ENCODE peak calls at places on chromosome 22, in four cellular contexts. Z is Caco-2, Q is Calu3, B is HT-29. G is an unnamed sample.

GRCh38 chr22:49702068-49702397 is 125.6 kb downstream of the BRD1 start:
- DNase-seq in Q (no peak), Z (no peak), B (no peak), G (no peak)

GRCh38 chr22:31650391-31650790 is 11.6 kb downstream of the PISD start:
- DNase-seq in Z (peak; percentile 56), Q (no peak), B (no peak), G (peak; percentile 81)

GRCh38 chr22:17970205-17970708 is 54.1 kb downstream of the MICAL3 start:
- DNase-seq in Q (no peak), B (no peak), Z (no peak), G (no peak)

GRCh38 chr22:32994921-32995320 is 63.3 kb downstream of the SYN3 start:
- DNase-seq in Q (no peak), B (no peak), Z (no peak), G (no peak)

GRCh38 chr22:46996595-46997310 is 234.3 kb downstream of the TBC1D22A start:
- DNase-seq in Z (no peak), B (no peak), Q (peak; percentile 12), G (no peak)

GRCh38 chr22:32545801-32546200 is 71.2 kb downstream of the FBXO7 start:
- DNase-seq in B (no peak), Z (no peak), Q (no peak), G (no peak)

GRCh38 chr22:38355275-38355674 is 38.0 kb upstream of the CSNK1E start:
- DNase-seq in B (no peak), Z (no peak), Q (no peak), G (no peak)

GRCh38 chr22:48301421-48301820 is 1526.3 kb downstream of the BRD1 start:
- DNase-seq in B (no peak), Z (no peak), Q (no peak), G (no peak)

GRCh38 chr22:28976588-28976987 is 85.0 kb downstream of the C22orf31 start:
- DNase-seq in B (peak; percentile 51), Z (no peak), Q (no peak), G (peak; percentile 42)

GRCh38 chr22:27978875-27979274 is 59.8 kb upstream of the PITPNB start:
- DNase-seq in Q (no peak), B (no peak), Z (no peak), G (no peak)

GRCh38 chr22:35410663-35411034 is 10.7 kb downstream of the MCM5 start:
- DNase-seq in Q (no peak), B (no peak), Z (no peak), G (no peak)

GRCh38 chr22:37157516-37158289 is 8.0 kb upstream of the IL2RB start:
- DNase-seq in Q (no peak), Z (no peak), B (no peak), G (no peak)

GRCh38 chr22:46044718-46045458 is 67.9 kb upstream of the WNT7B start:
- DNase-seq in Q (peak; percentile 21), B (no peak), Z (peak; percentile 8), G (no peak)

GRCh38 chr22:48238966-48239365 is 1476.5 kb downstream of the TBC1D22A start:
- DNase-seq in Q (no peak), B (no peak), Z (no peak), G (no peak)

GRCh38 chr22:30636226-30637077 is 871 bp downstream of the SLC35E4 start:
- DNase-seq in Z (no peak), Q (peak; percentile 21), B (peak; percentile 44), G (peak; percentile 50)

G was measured in PC-9.